ENCODE peak calls at places on chromosomes 12 and 14, in four cellular contexts. One of them, this sample, is unnamed.

GRCh38 chr14:91400696-91401095 is 16.9 kb downstream of the CCDC88C start:
- DNase-seq in GM12891: no peak
- DNase-seq in heart right ventricle: no peak
- DNase-seq in GM10248: no peak
- DNase-seq in this sample: no peak

GRCh38 chr14:24784981-24785380 is 151.0 kb upstream of the GZMB start:
- DNase-seq in GM12891: no peak
- DNase-seq in heart right ventricle: no peak
- DNase-seq in GM10248: no peak
- DNase-seq in this sample: no peak

GRCh38 chr12:66508025-66508424 is 170.9 kb downstream of the GRIP1 start:
- DNase-seq in GM12891: no peak
- DNase-seq in heart right ventricle: no peak
- DNase-seq in GM10248: no peak
- DNase-seq in this sample: no peak

GRCh38 chr14:21921453-21921852 is 247.8 kb upstream of the OR4E1 start:
- DNase-seq in GM12891: no peak
- DNase-seq in heart right ventricle: no peak
- DNase-seq in GM10248: no peak
- DNase-seq in this sample: no peak

GRCh38 chr12:15712823-15713663 is 76.1 kb downstream of the EPS8 start:
- DNase-seq in GM12891: no peak
- DNase-seq in heart right ventricle: no peak
- DNase-seq in GM10248: no peak
- DNase-seq in this sample: peak

GRCh38 chr12:92756905-92757598 is 54.3 kb downstream of the PLEKHG7 start:
- DNase-seq in GM12891: no peak
- DNase-seq in heart right ventricle: no peak
- DNase-seq in GM10248: no peak
- DNase-seq in this sample: no peak

GRCh38 chr14:104722938-104723650 is 935 bp upstream of the ADSS1 start:
- DNase-seq in GM12891: no peak
- DNase-seq in heart right ventricle: no peak
- DNase-seq in GM10248: no peak
- DNase-seq in this sample: no peak

GRCh38 chr12:107457536-107457935 is 228.1 kb upstream of the PWP1 start:
- DNase-seq in GM12891: no peak
- DNase-seq in heart right ventricle: no peak
- DNase-seq in GM10248: no peak
- DNase-seq in this sample: no peak

GRCh38 chr12:51817027-51817953 is 31.2 kb downstream of the FIGNL2 start:
- DNase-seq in GM12891: no peak
- DNase-seq in heart right ventricle: no peak
- DNase-seq in GM10248: no peak
- DNase-seq in this sample: no peak

GRCh38 chr12:88834226-88834625 is 254.0 kb upstream of the KITLG start:
- DNase-seq in GM12891: no peak
- DNase-seq in heart right ventricle: no peak
- DNase-seq in GM10248: no peak
- DNase-seq in this sample: no peak

GRCh38 chr12:108349245-108349644 is 10.1 kb upstream of the CMKLR1 start:
- DNase-seq in GM12891: no peak
- DNase-seq in heart right ventricle: no peak
- DNase-seq in GM10248: no peak
- DNase-seq in this sample: no peak

GRCh38 chr14:32224731-32225377 is 21.8 kb upstream of the RNU6-8 start:
- DNase-seq in GM12891: no peak
- DNase-seq in heart right ventricle: peak
- DNase-seq in GM10248: no peak
- DNase-seq in this sample: no peak

GRCh38 chr14:104537613-104537988 is 42.0 kb upstream of the C14orf180 start:
- DNase-seq in GM12891: no peak
- DNase-seq in heart right ventricle: no peak
- DNase-seq in GM10248: no peak
- DNase-seq in this sample: no peak

GRCh38 chr12:83537428-83538053 is 850.8 kb downstream of the TMTC2 start:
- DNase-seq in GM12891: no peak
- DNase-seq in heart right ventricle: no peak
- DNase-seq in GM10248: no peak
- DNase-seq in this sample: no peak

GRCh38 chr14:62689741-62690140 is 355.5 kb downstream of the KCNH5 start:
- DNase-seq in GM12891: no peak
- DNase-seq in heart right ventricle: no peak
- DNase-seq in GM10248: no peak
- DNase-seq in this sample: no peak

GRCh38 chr14:100623557-100623956 is 36.3 kb upstream of the BEGAIN start:
- DNase-seq in GM12891: no peak
- DNase-seq in heart right ventricle: no peak
- DNase-seq in GM10248: no peak
- DNase-seq in this sample: no peak

GRCh38 chr14:101131451-101131916 is 228.0 kb upstream of the RTL1 start:
- DNase-seq in GM12891: no peak
- DNase-seq in heart right ventricle: no peak
- DNase-seq in GM10248: no peak
- DNase-seq in this sample: no peak

GRCh38 chr12:116887244-116887643 is 6.0 kb upstream of the HRK start:
- DNase-seq in GM12891: no peak
- DNase-seq in heart right ventricle: no peak
- DNase-seq in GM10248: no peak
- DNase-seq in this sample: no peak

GRCh38 chr12:95380997-95381786 is 92.8 kb upstream of the METAP2 start:
- DNase-seq in GM12891: no peak
- DNase-seq in heart right ventricle: no peak
- DNase-seq in GM10248: no peak
- DNase-seq in this sample: no peak

GRCh38 chr12:51820721-51821422 is 27.6 kb downstream of the FIGNL2 start:
- DNase-seq in GM12891: peak
- DNase-seq in heart right ventricle: peak
- DNase-seq in GM10248: peak
- DNase-seq in this sample: no peak

GRCh38 chr12:6664902-6665301 is 2.0 kb upstream of the ING4 start:
- DNase-seq in GM12891: no peak
- DNase-seq in heart right ventricle: no peak
- DNase-seq in GM10248: no peak
- DNase-seq in this sample: no peak

GRCh38 chr12:108563804-108564151 is 1.4 kb downstream of the ISCU start:
- DNase-seq in GM12891: no peak
- DNase-seq in heart right ventricle: no peak
- DNase-seq in GM10248: no peak
- DNase-seq in this sample: no peak

GRCh38 chr14:100906420-100906819 is 2.9 kb upstream of the RTL1 start:
- DNase-seq in GM12891: no peak
- DNase-seq in heart right ventricle: no peak
- DNase-seq in GM10248: peak
- DNase-seq in this sample: no peak

GRCh38 chr12:54300732-54301427 is at the start of gene NFE2:
- DNase-seq in GM12891: peak
- DNase-seq in heart right ventricle: peak
- DNase-seq in GM10248: no peak
- DNase-seq in this sample: no peak

GRCh38 chr14:33679461-33680225 is 271.2 kb downstream of the EGLN3 start:
- DNase-seq in GM12891: no peak
- DNase-seq in heart right ventricle: no peak
- DNase-seq in GM10248: no peak
- DNase-seq in this sample: no peak

GRCh38 chr12:8996682-8997405 is 7.5 kb downstream of the KLRG1 start:
- DNase-seq in GM12891: peak
- DNase-seq in heart right ventricle: no peak
- DNase-seq in GM10248: peak
- DNase-seq in this sample: no peak

GRCh38 chr12:102169922-102170698 is 27.5 kb downstream of the PMCH start:
- DNase-seq in GM12891: no peak
- DNase-seq in heart right ventricle: no peak
- DNase-seq in GM10248: peak
- DNase-seq in this sample: no peak

GRCh38 chr12:84599539-84599938 is 313.1 kb downstream of the SLC6A15 start:
- DNase-seq in GM12891: no peak
- DNase-seq in heart right ventricle: no peak
- DNase-seq in GM10248: no peak
- DNase-seq in this sample: no peak

GRCh38 chr12:10113085-10113484 is 14.3 kb upstream of the CLEC1A start:
- DNase-seq in GM12891: no peak
- DNase-seq in heart right ventricle: no peak
- DNase-seq in GM10248: no peak
- DNase-seq in this sample: no peak

GRCh38 chr14:101514136-101514535 is 47.2 kb upstream of the DIO3 start:
- DNase-seq in GM12891: no peak
- DNase-seq in heart right ventricle: no peak
- DNase-seq in GM10248: no peak
- DNase-seq in this sample: no peak

GRCh38 chr12:30836656-30837445 is 82.1 kb upstream of the CAPRIN2 start:
- DNase-seq in GM12891: no peak
- DNase-seq in heart right ventricle: no peak
- DNase-seq in GM10248: no peak
- DNase-seq in this sample: no peak

GRCh38 chr12:114932806-114933205 is 248.8 kb upstream of the TBX3 start:
- DNase-seq in GM12891: no peak
- DNase-seq in heart right ventricle: no peak
- DNase-seq in GM10248: no peak
- DNase-seq in this sample: no peak

GRCh38 chr12:93089805-93090569 is 160.9 kb upstream of the EEA1 start:
- DNase-seq in GM12891: no peak
- DNase-seq in heart right ventricle: no peak
- DNase-seq in GM10248: no peak
- DNase-seq in this sample: no peak

GRCh38 chr12:69834566-69834965 is 9.5 kb downstream of the MYRFL start:
- DNase-seq in GM12891: no peak
- DNase-seq in heart right ventricle: no peak
- DNase-seq in GM10248: no peak
- DNase-seq in this sample: no peak

This sample was measured in right atrium auricular region.